ENCODE peak calls at places on chromosomes 6 and 20, in six cellular contexts. Y, K, B, R, J and I are unnamed samples.

GRCh38 chr6:4010682-4011081 is 68.3 kb downstream of the FAM217A start:
- DNase-seq in K (no peak), Y (no peak), J (no peak), R (no peak), B (no peak), I (no peak)

GRCh38 chr20:56223352-56223751 is 25.2 kb upstream of the MC3R start:
- DNase-seq in R (no peak), K (no peak), Y (no peak), B (no peak), J (no peak), I (no peak)

GRCh38 chr20:51828762-51829161 is 26.4 kb upstream of the SALL4 start:
- DNase-seq in J (no peak), K (no peak), R (no peak), B (peak; percentile 48), Y (no peak), I (no peak)

GRCh38 chr6:85756982-85757381 is 114.3 kb upstream of the SYNCRIP start:
- DNase-seq in B (no peak), R (no peak), K (peak; percentile 44), Y (peak; percentile 13), J (no peak), I (no peak)

GRCh38 chr6:136723780-136724179 is 68.5 kb downstream of the MAP3K5 start:
- DNase-seq in R (no peak), J (no peak), K (no peak), Y (no peak), B (no peak), I (no peak)

GRCh38 chr6:24078200-24078599 is 47.8 kb upstream of the NRSN1 start:
- DNase-seq in K (no peak), B (no peak), J (no peak), R (no peak), Y (no peak), I (no peak)

GRCh38 chr6:150936021-150936555 is 70.6 kb downstream of the MTHFD1L start:
- DNase-seq in B (no peak), J (no peak), Y (no peak), K (no peak), R (no peak), I (no peak)

GRCh38 chr6:1461736-1462135 is 72.4 kb downstream of the FOXF2 start:
- DNase-seq in K (no peak), Y (no peak), J (no peak), R (no peak), B (no peak), I (no peak)

GRCh38 chr6:7691021-7691420 is 34.9 kb upstream of the BMP6 start:
- DNase-seq in R (no peak), B (no peak), Y (no peak), J (peak; percentile 15), K (no peak), I (no peak)

DNA sequence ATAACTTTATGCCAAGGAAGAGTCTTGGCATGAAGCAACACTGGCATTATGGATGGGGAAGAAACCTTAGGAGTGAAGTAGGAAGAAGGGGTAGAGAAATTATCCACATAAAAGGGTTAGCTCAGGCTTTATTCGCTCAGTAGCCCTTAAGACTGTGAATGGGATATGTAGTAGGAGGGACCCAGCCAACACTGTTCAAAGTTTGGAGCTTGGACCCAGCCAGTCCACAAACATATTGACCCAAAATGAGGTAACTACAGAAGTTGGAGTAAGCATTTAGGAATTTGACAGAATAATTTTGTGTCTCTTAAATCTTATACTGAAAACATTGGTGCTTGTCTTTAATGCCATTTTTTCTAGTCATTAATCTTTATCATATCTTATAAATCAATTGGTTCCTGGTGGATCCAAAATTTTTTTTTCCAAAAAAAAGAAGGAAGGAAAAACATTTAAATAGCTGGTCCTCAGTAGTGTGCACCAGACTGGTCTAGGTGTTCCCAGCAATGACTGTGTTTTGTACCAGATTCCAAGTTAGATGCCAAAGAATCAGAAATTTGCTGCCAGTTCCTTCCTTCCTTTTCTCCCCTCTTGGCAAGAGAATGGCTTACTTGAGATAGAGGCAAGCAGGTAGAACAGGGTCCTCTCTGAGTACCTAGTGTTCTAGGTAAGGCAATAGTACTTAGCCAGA is 451.8 kb upstream of the SOX4 start:
- DNase-seq in J (no peak), B (no peak), R (no peak), K (no peak), Y (no peak), I (no peak)
- H4K91ac ChIP-seq in J (no peak overlapping the region), B (no peak overlapping the region), R (no peak overlapping the region), K (no peak overlapping the region), Y (no peak overlapping the region), I (no peak overlapping the region)

DNA sequence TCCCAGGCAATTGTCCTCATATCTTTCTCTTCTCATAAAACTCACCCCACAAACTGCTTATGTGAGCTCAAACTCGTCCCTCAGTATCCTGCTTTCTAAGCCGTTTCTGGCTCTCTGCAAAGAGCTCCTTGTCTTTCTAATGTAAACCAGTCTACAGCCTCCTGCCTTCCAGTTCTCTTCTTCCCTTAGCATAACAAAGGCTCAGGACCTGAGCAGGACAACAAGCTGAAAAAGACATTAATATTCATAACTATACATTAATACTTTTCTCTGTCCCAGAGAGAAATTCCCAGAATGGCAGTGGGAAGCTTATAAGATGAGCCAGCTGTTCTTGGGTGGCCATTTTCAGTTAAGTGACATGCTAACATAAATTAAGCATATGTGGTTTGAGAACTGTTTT is 207.0 kb upstream of the TCF21 start:
- DNase-seq in Y (peak; percentile 35), J (no peak), B (peak; percentile 49), K (no peak), R (peak; percentile 33), I (no peak)
- H4K91ac ChIP-seq in Y (no peak overlapping the region), J (no peak overlapping the region), B (no peak overlapping the region), K (no peak overlapping the region), R (no peak overlapping the region), I (no peak overlapping the region)

DNA sequence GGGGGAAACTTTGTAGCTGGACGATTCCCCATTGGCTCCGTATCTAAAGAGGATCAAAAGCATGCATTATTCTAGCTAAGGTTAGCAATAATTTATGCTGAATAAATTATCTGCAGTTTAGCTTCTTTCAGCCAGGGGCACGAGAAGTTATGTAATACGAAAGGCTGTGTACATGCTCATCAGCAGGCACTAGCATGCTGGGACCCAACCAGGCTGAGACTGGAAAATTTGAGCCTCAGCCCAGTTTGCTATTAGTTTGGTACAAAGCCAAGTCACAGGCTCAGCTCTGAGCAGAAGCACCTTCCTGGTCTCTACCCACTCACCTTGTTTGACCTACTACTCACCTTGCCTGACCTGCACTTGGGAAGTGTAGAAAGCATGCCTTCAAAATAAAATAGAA is 328.1 kb upstream of the ARID1B start:
- DNase-seq in J (no peak), B (no peak), Y (no peak), K (no peak), R (no peak), I (no peak)
- H4K91ac ChIP-seq in J (no peak overlapping the region), B (no peak overlapping the region), Y (no peak overlapping the region), K (no peak overlapping the region), R (no peak overlapping the region), I (no peak overlapping the region)

GRCh38 chr20:5172903-5173463 is 46.2 kb downstream of the CDS2 start:
- DNase-seq in J (no peak), B (no peak), R (no peak), K (no peak), Y (no peak), I (no peak)
- H4K91ac ChIP-seq in J (no peak overlapping the region), B (no peak overlapping the region), R (no peak overlapping the region), K (no peak overlapping the region), Y (no peak overlapping the region), I (no peak overlapping the region)